ENCODE peak calls at places on chromosomes 7 and 10, in ten cellular contexts. One of them, this sample, is unnamed.

GRCh38 chr10:79188154-79188763 is 119.5 kb downstream of the ZMIZ1 start:
- DNase-seq in A549: no peak
- DNase-seq in neuronal stem cell: no peak
- DNase-seq in prostate gland: no peak
- DNase-seq in PC-3: no peak
- DNase-seq in colonic mucosa: peak
- DNase-seq in endodermal cell: no peak
- DNase-seq in astrocyte of the spinal cord: no peak
- DNase-seq in adipocyte: no peak
- DNase-seq in H7: no peak
- DNase-seq in this sample: peak

GRCh38 chr10:43122096-43122495 is 16.1 kb upstream of the CSGALNACT2 start:
- DNase-seq in PC-3: no peak
- DNase-seq in astrocyte of the spinal cord: no peak
- DNase-seq in endodermal cell: no peak
- DNase-seq in colonic mucosa: no peak
- DNase-seq in A549: no peak
- DNase-seq in adipocyte: no peak
- DNase-seq in neuronal stem cell: no peak
- DNase-seq in H7: no peak
- DNase-seq in prostate gland: no peak
- DNase-seq in this sample: peak

GRCh38 chr7:107958764-107959526 is 44.0 kb downstream of the LAMB1 start:
- DNase-seq in adipocyte: peak
- DNase-seq in H7: no peak
- DNase-seq in astrocyte of the spinal cord: peak
- DNase-seq in colonic mucosa: no peak
- DNase-seq in PC-3: no peak
- DNase-seq in neuronal stem cell: no peak
- DNase-seq in prostate gland: no peak
- DNase-seq in endodermal cell: no peak
- DNase-seq in A549: no peak
- DNase-seq in this sample: no peak

GRCh38 chr7:26202019-26202985 is 757 bp downstream of the CBX3 start:
- DNase-seq in colonic mucosa: peak
- DNase-seq in PC-3: peak
- DNase-seq in neuronal stem cell: no peak
- DNase-seq in adipocyte: peak
- DNase-seq in A549: no peak
- DNase-seq in prostate gland: no peak
- DNase-seq in astrocyte of the spinal cord: peak
- DNase-seq in endodermal cell: no peak
- DNase-seq in H7: peak
- DNase-seq in this sample: peak

GRCh38 chr10:107546239-107546638 is 381.7 kb upstream of the SORCS1 start:
- DNase-seq in H7: no peak
- DNase-seq in A549: no peak
- DNase-seq in prostate gland: no peak
- DNase-seq in endodermal cell: no peak
- DNase-seq in neuronal stem cell: no peak
- DNase-seq in colonic mucosa: no peak
- DNase-seq in PC-3: peak
- DNase-seq in astrocyte of the spinal cord: peak
- DNase-seq in adipocyte: no peak
- DNase-seq in this sample: no peak

GRCh38 chr7:121262969-121263368 is 65.8 kb upstream of the WNT16 start:
- DNase-seq in PC-3: no peak
- DNase-seq in adipocyte: no peak
- DNase-seq in A549: no peak
- DNase-seq in colonic mucosa: no peak
- DNase-seq in astrocyte of the spinal cord: no peak
- DNase-seq in endodermal cell: no peak
- DNase-seq in prostate gland: no peak
- DNase-seq in neuronal stem cell: no peak
- DNase-seq in H7: no peak
- DNase-seq in this sample: no peak

GRCh38 chr10:3886666-3887251 is 101.8 kb upstream of the KLF6 start:
- DNase-seq in colonic mucosa: no peak
- DNase-seq in adipocyte: peak
- DNase-seq in PC-3: peak
- DNase-seq in prostate gland: no peak
- DNase-seq in endodermal cell: no peak
- DNase-seq in A549: peak
- DNase-seq in astrocyte of the spinal cord: peak
- DNase-seq in neuronal stem cell: no peak
- DNase-seq in H7: no peak
- DNase-seq in this sample: no peak

GRCh38 chr7:13166801-13167200 is 479.4 kb downstream of the ARL4A start:
- DNase-seq in prostate gland: no peak
- DNase-seq in H7: no peak
- DNase-seq in neuronal stem cell: no peak
- DNase-seq in adipocyte: no peak
- DNase-seq in A549: no peak
- DNase-seq in endodermal cell: no peak
- DNase-seq in colonic mucosa: no peak
- DNase-seq in astrocyte of the spinal cord: no peak
- DNase-seq in PC-3: no peak
- DNase-seq in this sample: no peak

GRCh38 chr10:67107670-67108069 is 181.8 kb downstream of the LRRTM3 start:
- DNase-seq in colonic mucosa: no peak
- DNase-seq in neuronal stem cell: no peak
- DNase-seq in prostate gland: no peak
- DNase-seq in H7: no peak
- DNase-seq in adipocyte: no peak
- DNase-seq in A549: no peak
- DNase-seq in astrocyte of the spinal cord: no peak
- DNase-seq in endodermal cell: peak
- DNase-seq in PC-3: no peak
- DNase-seq in this sample: no peak

GRCh38 chr7:55189878-55190436 is 171.1 kb downstream of the EGFR start:
- DNase-seq in neuronal stem cell: no peak
- DNase-seq in astrocyte of the spinal cord: no peak
- DNase-seq in endodermal cell: no peak
- DNase-seq in PC-3: no peak
- DNase-seq in colonic mucosa: no peak
- DNase-seq in prostate gland: no peak
- DNase-seq in adipocyte: no peak
- DNase-seq in A549: no peak
- DNase-seq in H7: no peak
- DNase-seq in this sample: no peak

DNA sequence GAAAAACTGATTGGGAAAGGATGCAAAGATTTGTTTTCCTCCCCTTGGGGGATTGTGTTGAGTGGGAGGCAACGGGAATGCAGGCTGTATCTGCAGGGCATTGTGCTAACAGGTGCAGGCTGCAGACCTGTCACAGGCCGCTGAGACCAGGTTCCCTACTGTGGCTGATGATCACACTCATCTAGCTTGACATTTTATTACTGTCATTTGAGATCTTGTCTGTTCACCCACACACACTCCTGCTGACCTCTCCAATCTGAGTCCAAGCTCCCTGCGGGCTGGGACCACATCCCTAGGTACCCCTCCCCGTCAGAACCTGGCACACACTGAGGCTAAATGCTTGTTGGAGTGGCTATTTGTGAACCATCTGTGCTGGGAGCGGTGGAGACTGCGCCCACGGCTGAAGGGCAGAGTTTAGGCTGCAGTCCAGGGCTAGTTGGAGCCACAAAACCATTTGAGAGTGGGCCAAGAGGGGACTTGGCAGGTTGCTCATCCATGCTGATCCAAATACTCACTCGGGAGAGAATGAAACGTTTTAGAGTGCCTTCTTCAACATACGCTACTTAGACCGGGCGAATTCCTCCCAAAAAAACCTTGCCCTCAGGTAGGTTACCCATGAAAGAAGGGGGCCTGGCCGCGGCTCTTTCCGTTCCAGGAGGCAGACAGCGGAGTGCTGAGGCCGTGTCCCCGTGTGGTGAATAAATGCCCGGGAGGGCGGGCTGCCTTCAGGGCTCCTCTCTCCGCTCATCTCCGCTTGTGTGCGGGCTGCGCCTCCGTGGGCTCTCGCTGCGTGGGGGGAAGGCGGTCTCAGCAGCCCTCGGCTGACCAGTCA is 164.4 kb downstream of the RGS10 start:
- DNase-seq in astrocyte of the spinal cord: no peak
- DNase-seq in A549: no peak
- DNase-seq in adipocyte: no peak
- DNase-seq in colonic mucosa: no peak
- DNase-seq in endodermal cell: no peak
- DNase-seq in PC-3: no peak
- DNase-seq in H7: peak
- DNase-seq in prostate gland: no peak
- DNase-seq in neuronal stem cell: no peak
- DNase-seq in this sample: peak
- H3K4me3 ChIP-seq in astrocyte of the spinal cord: no peak
- H3K4me3 ChIP-seq in A549: no peak
- H3K4me3 ChIP-seq in adipocyte: no peak
- H3K4me3 ChIP-seq in colonic mucosa: no peak
- H3K4me3 ChIP-seq in endodermal cell: no peak
- H3K4me3 ChIP-seq in PC-3: no peak
- H3K4me3 ChIP-seq in H7: no peak
- H3K4me3 ChIP-seq in prostate gland: no peak
- H3K4me3 ChIP-seq in neuronal stem cell: no peak
- H3K4me3 ChIP-seq in this sample: no peak

GRCh38 chr7:2266911-2267310 is 24.9 kb downstream of the NUDT1 start:
- DNase-seq in endodermal cell: no peak
- DNase-seq in astrocyte of the spinal cord: peak
- DNase-seq in A549: peak
- DNase-seq in colonic mucosa: no peak
- DNase-seq in neuronal stem cell: no peak
- DNase-seq in prostate gland: no peak
- DNase-seq in PC-3: peak
- DNase-seq in adipocyte: peak
- DNase-seq in H7: no peak
- DNase-seq in this sample: no peak

GRCh38 chr7:2270495-2270894 is 28.5 kb downstream of the NUDT1 start:
- DNase-seq in prostate gland: no peak
- DNase-seq in adipocyte: no peak
- DNase-seq in neuronal stem cell: no peak
- DNase-seq in colonic mucosa: no peak
- DNase-seq in endodermal cell: peak
- DNase-seq in astrocyte of the spinal cord: no peak
- DNase-seq in H7: peak
- DNase-seq in A549: no peak
- DNase-seq in PC-3: no peak
- DNase-seq in this sample: no peak

GRCh38 chr7:2272031-2272430 is 30.0 kb downstream of the NUDT1 start:
- DNase-seq in H7: no peak
- DNase-seq in prostate gland: no peak
- DNase-seq in neuronal stem cell: no peak
- DNase-seq in colonic mucosa: no peak
- DNase-seq in PC-3: no peak
- DNase-seq in adipocyte: no peak
- DNase-seq in astrocyte of the spinal cord: peak
- DNase-seq in endodermal cell: no peak
- DNase-seq in A549: no peak
- DNase-seq in this sample: no peak

GRCh38 chr7:2271273-2272026 is 29.4 kb downstream of the NUDT1 start:
- DNase-seq in colonic mucosa: no peak
- DNase-seq in astrocyte of the spinal cord: no peak
- DNase-seq in adipocyte: no peak
- DNase-seq in H7: peak
- DNase-seq in endodermal cell: peak
- DNase-seq in PC-3: no peak
- DNase-seq in prostate gland: no peak
- DNase-seq in neuronal stem cell: no peak
- DNase-seq in A549: no peak
- DNase-seq in this sample: no peak

GRCh38 chr7:2269468-2270460 is 27.7 kb downstream of the NUDT1 start:
- DNase-seq in A549: no peak
- DNase-seq in endodermal cell: peak
- DNase-seq in prostate gland: no peak
- DNase-seq in colonic mucosa: no peak
- DNase-seq in adipocyte: peak
- DNase-seq in astrocyte of the spinal cord: peak
- DNase-seq in neuronal stem cell: peak
- DNase-seq in H7: peak
- DNase-seq in PC-3: peak
- DNase-seq in this sample: no peak
- H3K4me3 ChIP-seq in A549: no peak
- H3K4me3 ChIP-seq in endodermal cell: no peak
- H3K4me3 ChIP-seq in prostate gland: no peak
- H3K4me3 ChIP-seq in colonic mucosa: no peak
- H3K4me3 ChIP-seq in adipocyte: no peak
- H3K4me3 ChIP-seq in astrocyte of the spinal cord: no peak
- H3K4me3 ChIP-seq in neuronal stem cell: no peak
- H3K4me3 ChIP-seq in H7: no peak
- H3K4me3 ChIP-seq in PC-3: no peak
- H3K4me3 ChIP-seq in this sample: no peak

GRCh38 chr7:135800560-135800959 is 51.9 kb upstream of the FAM180A start:
- DNase-seq in adipocyte: no peak
- DNase-seq in astrocyte of the spinal cord: no peak
- DNase-seq in endodermal cell: peak
- DNase-seq in PC-3: no peak
- DNase-seq in prostate gland: no peak
- DNase-seq in A549: no peak
- DNase-seq in H7: peak
- DNase-seq in neuronal stem cell: no peak
- DNase-seq in colonic mucosa: no peak
- DNase-seq in this sample: no peak
- H3K4me3 ChIP-seq in adipocyte: no peak
- H3K4me3 ChIP-seq in astrocyte of the spinal cord: no peak
- H3K4me3 ChIP-seq in endodermal cell: no peak
- H3K4me3 ChIP-seq in PC-3: peak
- H3K4me3 ChIP-seq in prostate gland: no peak
- H3K4me3 ChIP-seq in A549: no peak
- H3K4me3 ChIP-seq in H7: no peak
- H3K4me3 ChIP-seq in neuronal stem cell: no peak
- H3K4me3 ChIP-seq in colonic mucosa: no peak
- H3K4me3 ChIP-seq in this sample: no peak

GRCh38 chr7:474605-475424 is 44.8 kb downstream of the PDGFA start:
- DNase-seq in H7: peak
- DNase-seq in neuronal stem cell: no peak
- DNase-seq in PC-3: no peak
- DNase-seq in A549: no peak
- DNase-seq in prostate gland: no peak
- DNase-seq in colonic mucosa: no peak
- DNase-seq in astrocyte of the spinal cord: no peak
- DNase-seq in endodermal cell: no peak
- DNase-seq in adipocyte: no peak
- DNase-seq in this sample: no peak

GRCh38 chr7:475425-475728 is 44.3 kb downstream of the PDGFA start:
- DNase-seq in neuronal stem cell: no peak
- DNase-seq in astrocyte of the spinal cord: no peak
- DNase-seq in A549: no peak
- DNase-seq in endodermal cell: no peak
- DNase-seq in adipocyte: no peak
- DNase-seq in prostate gland: no peak
- DNase-seq in PC-3: no peak
- DNase-seq in colonic mucosa: no peak
- DNase-seq in H7: no peak
- DNase-seq in this sample: no peak

GRCh38 chr7:472640-472957 is 47.0 kb downstream of the PDGFA start:
- DNase-seq in A549: no peak
- DNase-seq in H7: no peak
- DNase-seq in endodermal cell: no peak
- DNase-seq in astrocyte of the spinal cord: no peak
- DNase-seq in prostate gland: no peak
- DNase-seq in PC-3: no peak
- DNase-seq in neuronal stem cell: no peak
- DNase-seq in colonic mucosa: no peak
- DNase-seq in adipocyte: no peak
- DNase-seq in this sample: no peak

GRCh38 chr7:473211-473734 is 46.4 kb downstream of the PDGFA start:
- DNase-seq in PC-3: no peak
- DNase-seq in colonic mucosa: no peak
- DNase-seq in A549: no peak
- DNase-seq in prostate gland: no peak
- DNase-seq in endodermal cell: no peak
- DNase-seq in astrocyte of the spinal cord: no peak
- DNase-seq in neuronal stem cell: no peak
- DNase-seq in adipocyte: no peak
- DNase-seq in H7: peak
- DNase-seq in this sample: peak

GRCh38 chr7:473870-474604 is 45.6 kb downstream of the PDGFA start:
- DNase-seq in endodermal cell: no peak
- DNase-seq in neuronal stem cell: no peak
- DNase-seq in colonic mucosa: no peak
- DNase-seq in PC-3: no peak
- DNase-seq in prostate gland: no peak
- DNase-seq in astrocyte of the spinal cord: no peak
- DNase-seq in adipocyte: no peak
- DNase-seq in A549: no peak
- DNase-seq in H7: peak
- DNase-seq in this sample: no peak
- H3K4me3 ChIP-seq in endodermal cell: no peak
- H3K4me3 ChIP-seq in neuronal stem cell: no peak
- H3K4me3 ChIP-seq in colonic mucosa: no peak
- H3K4me3 ChIP-seq in PC-3: no peak
- H3K4me3 ChIP-seq in prostate gland: no peak
- H3K4me3 ChIP-seq in astrocyte of the spinal cord: no peak
- H3K4me3 ChIP-seq in adipocyte: no peak
- H3K4me3 ChIP-seq in A549: no peak
- H3K4me3 ChIP-seq in H7: no peak
- H3K4me3 ChIP-seq in this sample: no peak

This sample was measured in left lung.